ENCODE peak calls at places on chromosomes 4 and X, in ten cellular contexts. One of them, this sample, is unnamed.

GRCh38 chrX:87517571-87518141 is at the start of gene KLHL4:
- DNase-seq in sciatic nerve: no peak
- DNase-seq in ACHN: peak; percentile 45
- DNase-seq in AG09309: no peak
- DNase-seq in uterus: peak; percentile 18
- DNase-seq in activated gamma-delta T cell treated with Interleukin-2 at 50 U/mL for 16 hours: no peak
- DNase-seq in SIG-M5: no peak
- DNase-seq in pancreas: no peak
- DNase-seq in T-cell: no peak
- DNase-seq in GM03348: no peak
- DNase-seq in this sample: no peak

GRCh38 chrX:105745863-105746262 is 76.5 kb upstream of the NRK start:
- DNase-seq in sciatic nerve: no peak
- DNase-seq in ACHN: no peak
- DNase-seq in AG09309: no peak
- DNase-seq in uterus: no peak
- DNase-seq in activated gamma-delta T cell treated with Interleukin-2 at 50 U/mL for 16 hours: no peak
- DNase-seq in SIG-M5: no peak
- DNase-seq in pancreas: no peak
- DNase-seq in T-cell: no peak
- DNase-seq in GM03348: no peak
- DNase-seq in this sample: no peak

GRCh38 chrX:65671966-65672365 is 4.5 kb downstream of the MSN start:
- DNase-seq in sciatic nerve: no peak
- DNase-seq in ACHN: no peak
- DNase-seq in AG09309: no peak
- DNase-seq in uterus: no peak
- DNase-seq in activated gamma-delta T cell treated with Interleukin-2 at 50 U/mL for 16 hours: no peak
- DNase-seq in SIG-M5: no peak
- DNase-seq in pancreas: no peak
- DNase-seq in T-cell: no peak
- DNase-seq in GM03348: no peak
- DNase-seq in this sample: no peak

GRCh38 chr4:153113061-153113837 is 91.0 kb upstream of the TRIM2 start:
- DNase-seq in sciatic nerve: no peak
- DNase-seq in ACHN: peak; percentile 12
- DNase-seq in AG09309: peak; percentile 80
- DNase-seq in uterus: no peak
- DNase-seq in activated gamma-delta T cell treated with Interleukin-2 at 50 U/mL for 16 hours: no peak
- DNase-seq in SIG-M5: no peak
- DNase-seq in pancreas: no peak
- DNase-seq in T-cell: no peak
- DNase-seq in GM03348: peak; percentile 25
- DNase-seq in this sample: no peak

GRCh38 chrX:109959356-109959871 is 43.5 kb upstream of the TMEM164 start:
- DNase-seq in sciatic nerve: no peak
- DNase-seq in ACHN: no peak
- DNase-seq in AG09309: no peak
- DNase-seq in uterus: no peak
- DNase-seq in activated gamma-delta T cell treated with Interleukin-2 at 50 U/mL for 16 hours: no peak
- DNase-seq in SIG-M5: no peak
- DNase-seq in pancreas: no peak
- DNase-seq in T-cell: no peak
- DNase-seq in GM03348: no peak
- DNase-seq in this sample: no peak

GRCh38 chrX:10174810-10175209 is 18.0 kb downstream of the CLCN4 start:
- DNase-seq in sciatic nerve: no peak
- DNase-seq in ACHN: no peak
- DNase-seq in AG09309: no peak
- DNase-seq in uterus: no peak
- DNase-seq in activated gamma-delta T cell treated with Interleukin-2 at 50 U/mL for 16 hours: no peak
- DNase-seq in SIG-M5: no peak
- DNase-seq in pancreas: no peak
- DNase-seq in T-cell: no peak
- DNase-seq in GM03348: peak; percentile 28
- DNase-seq in this sample: no peak

GRCh38 chr4:76028242-76028859 is 5.1 kb upstream of the CXCL10 start:
- DNase-seq in sciatic nerve: no peak
- DNase-seq in ACHN: peak; percentile 9
- DNase-seq in AG09309: no peak
- DNase-seq in uterus: no peak
- DNase-seq in activated gamma-delta T cell treated with Interleukin-2 at 50 U/mL for 16 hours: no peak
- DNase-seq in SIG-M5: no peak
- DNase-seq in pancreas: no peak
- DNase-seq in T-cell: no peak
- DNase-seq in GM03348: peak; percentile 7
- DNase-seq in this sample: no peak

GRCh38 chrX:14673764-14674163 is 144.4 kb downstream of the GLRA2 start:
- DNase-seq in sciatic nerve: no peak
- DNase-seq in ACHN: peak; percentile 79
- DNase-seq in AG09309: peak; percentile 33
- DNase-seq in uterus: no peak
- DNase-seq in activated gamma-delta T cell treated with Interleukin-2 at 50 U/mL for 16 hours: no peak
- DNase-seq in SIG-M5: no peak
- DNase-seq in pancreas: no peak
- DNase-seq in T-cell: no peak
- DNase-seq in GM03348: peak; percentile 38
- DNase-seq in this sample: no peak

GRCh38 chr4:128880662-128881061 is 71.2 kb downstream of the JADE1 start:
- DNase-seq in sciatic nerve: no peak
- DNase-seq in ACHN: no peak
- DNase-seq in AG09309: no peak
- DNase-seq in uterus: no peak
- DNase-seq in activated gamma-delta T cell treated with Interleukin-2 at 50 U/mL for 16 hours: no peak
- DNase-seq in SIG-M5: no peak
- DNase-seq in pancreas: no peak
- DNase-seq in T-cell: no peak
- DNase-seq in GM03348: no peak
- DNase-seq in this sample: no peak

GRCh38 chr4:99148545-99148944 is 4.4 kb upstream of the ADH4 start:
- DNase-seq in sciatic nerve: no peak
- DNase-seq in ACHN: no peak
- DNase-seq in AG09309: no peak
- DNase-seq in uterus: no peak
- DNase-seq in activated gamma-delta T cell treated with Interleukin-2 at 50 U/mL for 16 hours: no peak
- DNase-seq in SIG-M5: no peak
- DNase-seq in pancreas: no peak
- DNase-seq in T-cell: no peak
- DNase-seq in GM03348: no peak
- DNase-seq in this sample: no peak

GRCh38 chr4:113955411-113955810 is 24.0 kb downstream of the ARSJ start:
- DNase-seq in sciatic nerve: no peak
- DNase-seq in ACHN: no peak
- DNase-seq in AG09309: no peak
- DNase-seq in uterus: no peak
- DNase-seq in activated gamma-delta T cell treated with Interleukin-2 at 50 U/mL for 16 hours: no peak
- DNase-seq in SIG-M5: no peak
- DNase-seq in pancreas: no peak
- DNase-seq in T-cell: no peak
- DNase-seq in GM03348: no peak
- DNase-seq in this sample: no peak

GRCh38 chr4:25308761-25309160 is 3.8 kb upstream of the ZCCHC4 start:
- DNase-seq in sciatic nerve: no peak
- DNase-seq in ACHN: no peak
- DNase-seq in AG09309: no peak
- DNase-seq in uterus: no peak
- DNase-seq in activated gamma-delta T cell treated with Interleukin-2 at 50 U/mL for 16 hours: no peak
- DNase-seq in SIG-M5: no peak
- DNase-seq in pancreas: no peak
- DNase-seq in T-cell: no peak
- DNase-seq in GM03348: no peak
- DNase-seq in this sample: no peak

GRCh38 chr4:2007804-2008670 is 737 bp downstream of the NELFA start:
- DNase-seq in sciatic nerve: peak; percentile 64
- DNase-seq in ACHN: no peak
- DNase-seq in AG09309: no peak
- DNase-seq in uterus: no peak
- DNase-seq in activated gamma-delta T cell treated with Interleukin-2 at 50 U/mL for 16 hours: no peak
- DNase-seq in SIG-M5: no peak
- DNase-seq in pancreas: no peak
- DNase-seq in T-cell: no peak
- DNase-seq in GM03348: no peak
- DNase-seq in this sample: no peak

GRCh38 chrX:138938003-138938402 is 226.5 kb upstream of the FGF13 start:
- DNase-seq in sciatic nerve: no peak
- DNase-seq in ACHN: no peak
- DNase-seq in AG09309: no peak
- DNase-seq in uterus: no peak
- DNase-seq in activated gamma-delta T cell treated with Interleukin-2 at 50 U/mL for 16 hours: no peak
- DNase-seq in SIG-M5: no peak
- DNase-seq in pancreas: no peak
- DNase-seq in T-cell: no peak
- DNase-seq in GM03348: no peak
- DNase-seq in this sample: no peak

GRCh38 chr4:74395633-74396032 is 30.7 kb downstream of the EREG start:
- DNase-seq in sciatic nerve: no peak
- DNase-seq in ACHN: no peak
- DNase-seq in AG09309: no peak
- DNase-seq in uterus: no peak
- DNase-seq in activated gamma-delta T cell treated with Interleukin-2 at 50 U/mL for 16 hours: no peak
- DNase-seq in SIG-M5: no peak
- DNase-seq in pancreas: no peak
- DNase-seq in T-cell: no peak
- DNase-seq in GM03348: no peak
- DNase-seq in this sample: no peak

GRCh38 chr4:26864904-26865303 is 4.3 kb downstream of the STIM2 start:
- DNase-seq in sciatic nerve: no peak
- DNase-seq in ACHN: peak; percentile 39
- DNase-seq in AG09309: no peak
- DNase-seq in uterus: no peak
- DNase-seq in activated gamma-delta T cell treated with Interleukin-2 at 50 U/mL for 16 hours: no peak
- DNase-seq in SIG-M5: no peak
- DNase-seq in pancreas: no peak
- DNase-seq in T-cell: no peak
- DNase-seq in GM03348: no peak
- DNase-seq in this sample: no peak

This sample was measured in prostate gland.